ENCODE peak calls at places on chromosomes 7 and 10, in seven cellular contexts. T is DND-41, A is A549, S is cardiac fibroblast, Q is thoracic aorta, U is Peyer's patch, N is esophagus muscularis mucosa. V is an unnamed sample.

GRCh38 chr10:121594076-121594475 is 4.2 kb downstream of the FGFR2 start:
- DNase-seq in U (no peak), T (no peak), A (no peak), Q (no peak), N (no peak), S (no peak), V (no peak)

GRCh38 chr7:50641442-50642405 is 76.5 kb upstream of the DDC start:
- DNase-seq in T (no peak), A (no peak), S (no peak), Q (no peak), N (no peak), U (no peak), V (no peak)

GRCh38 chr10:77531441-77532001 is 106.1 kb downstream of the KCNMA1 start:
- DNase-seq in T (no peak), U (peak), N (no peak), Q (peak), S (peak), A (peak), V (peak)

GRCh38 chr7:101998029-101998903 is 180.8 kb downstream of the CUX1 start:
- DNase-seq in N (no peak), S (peak), Q (no peak), U (no peak), A (no peak), T (no peak), V (peak)

GRCh38 chr10:21993360-21994001 is 10.0 kb downstream of the DNAJC1 start:
- DNase-seq in Q (no peak), T (no peak), N (no peak), U (no peak), A (peak), S (peak), V (peak)

GRCh38 chr7:7478569-7478968 is 57.1 kb downstream of the COL28A1 start:
- DNase-seq in U (no peak), A (no peak), T (no peak), Q (no peak), N (no peak), S (no peak), V (no peak)

GRCh38 chr10:28913850-28914249 is 236.5 kb downstream of the BAMBI start:
- DNase-seq in Q (no peak), A (peak), N (no peak), S (no peak), T (no peak), U (peak), V (no peak)

GRCh38 chr10:5625992-5626777 is 40.2 kb downstream of the ASB13 start:
- DNase-seq in Q (no peak), A (no peak), U (no peak), S (no peak), T (no peak), N (no peak), V (no peak)

GRCh38 chr10:100267237-100268104 is at the start of gene CWF19L1:
- DNase-seq in A (peak), N (peak), T (peak), Q (peak), U (peak), S (peak), V (peak)

GRCh38 chr7:134777470-134777869 is 2.0 kb upstream of the CALD1 start:
- DNase-seq in S (no peak), N (peak), T (no peak), A (no peak), Q (no peak), U (no peak), V (no peak)

GRCh38 chr10:45373783-45374450 is at the start of gene ALOX5:
- DNase-seq in T (no peak), U (peak), N (peak), Q (no peak), A (no peak), S (peak), V (no peak)

GRCh38 chr7:50146692-50147091 is 53.6 kb upstream of the ZPBP start:
- DNase-seq in T (peak), Q (no peak), N (no peak), S (no peak), A (no peak), U (no peak), V (no peak)

GRCh38 chr7:76515999-76516443 is 5.7 kb downstream of the UPK3B start:
- DNase-seq in S (peak), T (peak), A (no peak), U (peak), Q (no peak), N (no peak), V (no peak)

GRCh38 chr7:52088008-52088787 is 771.6 kb upstream of the COBL start:
- DNase-seq in A (no peak), N (peak), Q (no peak), S (no peak), U (no peak), T (no peak), V (no peak)

GRCh38 chr10:83764681-83765080 is 374.6 kb upstream of the GHITM start:
- DNase-seq in U (no peak), N (no peak), A (peak), T (no peak), Q (no peak), S (peak), V (no peak)

GRCh38 chr7:74199551-74200355 is 10.1 kb upstream of the LAT2 start:
- DNase-seq in N (no peak), T (no peak), Q (no peak), A (no peak), U (peak), S (no peak), V (no peak)

GRCh38 chr7:96069361-96069760 is 252.5 kb downstream of the SLC25A13 start:
- DNase-seq in T (no peak), Q (no peak), A (no peak), S (no peak), U (no peak), N (no peak), V (no peak)

GRCh38 chr7:144835668-144836544 is at the start of gene TPK1:
- DNase-seq in N (peak), Q (peak), S (peak), T (peak), U (peak), A (peak), V (peak)

GRCh38 chr10:62735464-62736188 is 68.9 kb upstream of the ADO start:
- DNase-seq in Q (no peak), S (peak), T (no peak), A (peak), N (no peak), U (no peak), V (peak)

GRCh38 chr10:47438857-47439474 is 44.9 kb downstream of the ANXA8 start:
- DNase-seq in N (no peak), U (peak), S (peak), A (peak), T (no peak), Q (no peak), V (peak)

GRCh38 chr7:120700806-120701205 is 157.1 kb downstream of the TSPAN12 start:
- DNase-seq in U (no peak), T (no peak), A (no peak), Q (no peak), N (no peak), S (no peak), V (no peak)

GRCh38 chr7:92953657-92954056 is 117.3 kb upstream of the CDK6 start:
- DNase-seq in T (no peak), U (no peak), N (no peak), Q (no peak), S (no peak), A (peak), V (no peak)

GRCh38 chr10:44385423-44385725 is 477 bp upstream of the CXCL12 start:
- DNase-seq in A (no peak), T (no peak), N (no peak), Q (no peak), U (no peak), S (no peak), V (no peak)

GRCh38 chr10:23742807-23743206 is 303.9 kb downstream of the OTUD1 start:
- DNase-seq in N (no peak), A (no peak), Q (no peak), U (no peak), T (no peak), S (no peak), V (no peak)

GRCh38 chr10:23037561-23037960 is 57.8 kb upstream of the MSRB2 start:
- DNase-seq in T (no peak), A (no peak), S (no peak), Q (no peak), N (no peak), U (no peak), V (no peak)

GRCh38 chr10:123462760-123463159 is 203.4 kb upstream of the GPR26 start:
- DNase-seq in U (no peak), A (no peak), Q (no peak), N (no peak), T (no peak), S (no peak), V (no peak)

GRCh38 chr7:33039257-33039904 is 23.2 kb downstream of the NT5C3A start:
- DNase-seq in A (no peak), T (no peak), Q (no peak), N (no peak), S (peak), U (no peak), V (peak)

GRCh38 chr7:96740130-96740529 is 30.5 kb upstream of the SEM1 start:
- DNase-seq in T (no peak), S (no peak), Q (no peak), N (no peak), A (no peak), U (no peak), V (no peak)

GRCh38 chr10:60048146-60048545 is 141.8 kb upstream of the CCDC6 start:
- DNase-seq in A (peak), N (no peak), T (no peak), Q (no peak), S (peak), U (no peak), V (peak)

GRCh38 chr10:97543025-97543546 is 29.5 kb upstream of the ANKRD2 start:
- DNase-seq in A (peak), Q (peak), U (peak), T (peak), S (peak), N (no peak), V (peak)

GRCh38 chr7:76326646-76327233 is 24.3 kb downstream of the HSPB1 start:
- DNase-seq in T (no peak), Q (no peak), N (no peak), S (peak), U (no peak), A (peak), V (peak)

GRCh38 chr10:34723746-34724145 is 91.3 kb downstream of the PARD3 start:
- DNase-seq in N (peak), T (peak), U (peak), Q (no peak), S (peak), A (peak), V (peak)
- TF ChIP-seq CTCF in N (peak), T (peak), U (no peak), Q (peak), S (peak), A (peak), V (peak)

GRCh38 chr10:89352039-89352597 is 24.3 kb downstream of the IFIT3 start:
- DNase-seq in T (no peak), A (peak), S (peak), U (peak), Q (no peak), N (no peak), V (peak)
- H3K4me3 ChIP-seq in T (no peak), A (peak), S (peak), U (no peak), Q (peak), N (no peak), V (no peak)

GRCh38 chr10:13922591-13922990 is 335.8 kb downstream of the PRPF18 start:
- DNase-seq in Q (no peak), T (no peak), A (no peak), S (no peak), U (no peak), N (no peak), V (no peak)

GRCh38 chr10:13920465-13920864 is 333.7 kb downstream of the PRPF18 start:
- DNase-seq in A (no peak), U (no peak), T (no peak), S (no peak), N (no peak), Q (no peak), V (no peak)

GRCh38 chr10:13920031-13920430 is 333.3 kb downstream of the PRPF18 start:
- DNase-seq in Q (no peak), A (no peak), U (no peak), T (no peak), N (no peak), S (peak), V (peak)

GRCh38 chr10:13924020-13924725 is 337.4 kb downstream of the PRPF18 start:
- DNase-seq in Q (no peak), A (no peak), U (no peak), S (peak), N (no peak), T (no peak), V (peak)

DNA sequence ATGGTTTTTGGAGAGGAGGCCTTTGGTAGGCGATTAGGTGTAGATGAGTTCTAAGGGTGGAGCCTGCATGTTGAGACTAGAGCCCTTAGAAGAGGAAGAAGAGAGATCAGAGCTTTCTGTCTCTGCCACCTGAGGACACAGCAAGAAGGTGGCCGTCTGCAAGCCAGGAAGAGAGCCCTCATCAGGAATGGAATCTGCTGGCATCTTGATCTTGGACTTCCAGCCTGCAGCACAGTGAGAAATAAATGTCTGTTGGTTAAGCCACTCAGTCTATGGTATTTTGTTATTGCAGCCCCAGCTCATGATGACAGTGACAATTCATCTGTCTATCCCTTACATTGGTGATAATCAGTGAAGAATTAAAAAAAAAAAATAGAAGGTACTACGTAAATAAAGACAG is 335.2 kb downstream of the PRPF18 start:
- DNase-seq in A (no peak), S (no peak), U (no peak), N (no peak), Q (no peak), T (no peak), V (no peak)
- TF ChIP-seq CTCF in A (no peak), S (no peak), U (no peak), N (no peak), Q (no peak), T (no peak), V (no peak)

GRCh38 chr10:88913157-88913556 is 33.1 kb downstream of the STAMBPL1 start:
- DNase-seq in S (peak), Q (no peak), T (no peak), A (no peak), N (no peak), U (no peak), V (no peak)
- H3K4me3 ChIP-seq in S (no peak), Q (no peak), T (no peak), A (no peak), N (no peak), U (no peak), V (no peak)

GRCh38 chr7:30019387-30019786 is 7.1 kb downstream of the FKBP14 start:
- DNase-seq in T (no peak), Q (no peak), U (no peak), N (no peak), S (no peak), A (no peak), V (no peak)
- TF ChIP-seq CTCF in T (no peak), Q (no peak), U (no peak), N (no peak), S (no peak), A (peak), V (peak)

GRCh38 chr10:86958109-86958830 is at the start of gene SNCG:
- DNase-seq in Q (no peak), N (no peak), U (no peak), A (no peak), T (no peak), S (peak), V (no peak)

GRCh38 chr10:86957471-86958108 is at the start of gene MMRN2:
- DNase-seq in U (no peak), A (no peak), Q (no peak), N (no peak), T (no peak), S (peak), V (no peak)

GRCh38 chr10:86959737-86960002 is 1.3 kb downstream of the SNCG start:
- DNase-seq in A (no peak), N (no peak), S (no peak), Q (no peak), U (peak), T (no peak), V (no peak)

GRCh38 chr10:86960003-86960862 is 1.8 kb downstream of the SNCG start:
- DNase-seq in Q (peak), A (peak), S (peak), U (peak), N (no peak), T (peak), V (peak)

GRCh38 chr10:86958831-86959736 is 685 bp downstream of the SNCG start:
- DNase-seq in A (peak), T (no peak), Q (no peak), U (no peak), N (no peak), S (peak), V (peak)
- H3K4me3 ChIP-seq in A (peak), T (no peak), Q (peak), U (no peak), N (peak), S (peak), V (no peak)

V was measured in fibroblast of the aortic adventitia.